ENCODE peak calls at places on chromosomes 1 and 21, in six cellular contexts. J is DND-41; C is CD4-positive, alpha-beta T cell; V is Caco-2; N is neural crest cell; M is OCI-LY7. W is an unnamed sample.

GRCh38 chr1:156640842-156641706 is 843 bp upstream of the BCAN start:
- DNase-seq in J (no peak), C (no peak), V (no peak), N (no peak), M (no peak), W (no peak)

GRCh38 chr1:207821464-207822045 is 69.7 kb downstream of the CD46 start:
- DNase-seq in J (no peak), C (no peak), V (no peak), N (no peak), M (no peak), W (no peak)

GRCh38 chr1:88566615-88567387 is 117.3 kb upstream of the PKN2 start:
- DNase-seq in J (no peak), C (no peak), V (no peak), N (no peak), M (no peak), W (no peak)

GRCh38 chr21:33761104-33762036 is 119.1 kb downstream of the ITSN1 start:
- DNase-seq in J (no peak), C (no peak), V (no peak), N (no peak), M (no peak), W (no peak)

GRCh38 chr21:14321042-14321441 is 61.9 kb downstream of the HSPA13 start:
- DNase-seq in J (no peak), C (no peak), V (no peak), N (no peak), M (no peak), W (no peak)

GRCh38 chr1:5985250-5985649 is 7.0 kb downstream of the NPHP4 start:
- DNase-seq in J (no peak), C (no peak), V (no peak), N (no peak), M (no peak), W (no peak)

GRCh38 chr1:184734972-184735371 is 19.7 kb downstream of the EDEM3 start:
- DNase-seq in J (no peak), C (no peak), V (no peak), N (no peak), M (no peak), W (no peak)

GRCh38 chr1:40350391-40350790 is 23.1 kb upstream of the SMAP2 start:
- DNase-seq in J (no peak), C (no peak), V (no peak), N (no peak), M (peak; percentile 54), W (no peak)

GRCh38 chr1:46168463-46168862 is 6.4 kb upstream of the TSPAN1 start:
- DNase-seq in J (no peak), C (no peak), V (no peak), N (no peak), M (no peak), W (no peak)

GRCh38 chr21:20720623-20721022 is 277.6 kb upstream of the NCAM2 start:
- DNase-seq in J (no peak), C (no peak), V (no peak), N (no peak), M (no peak), W (no peak)

GRCh38 chr1:230067871-230068814 is 1.1 kb downstream of the GALNT2 start:
- DNase-seq in J (no peak), C (no peak), V (no peak), N (peak; percentile 35), M (peak; percentile 38), W (no peak)
- TF ChIP-seq CTCF in J (peak; percentile 16), C (no peak), V (no peak), N (no peak), M (no peak), W (no peak)

DNA sequence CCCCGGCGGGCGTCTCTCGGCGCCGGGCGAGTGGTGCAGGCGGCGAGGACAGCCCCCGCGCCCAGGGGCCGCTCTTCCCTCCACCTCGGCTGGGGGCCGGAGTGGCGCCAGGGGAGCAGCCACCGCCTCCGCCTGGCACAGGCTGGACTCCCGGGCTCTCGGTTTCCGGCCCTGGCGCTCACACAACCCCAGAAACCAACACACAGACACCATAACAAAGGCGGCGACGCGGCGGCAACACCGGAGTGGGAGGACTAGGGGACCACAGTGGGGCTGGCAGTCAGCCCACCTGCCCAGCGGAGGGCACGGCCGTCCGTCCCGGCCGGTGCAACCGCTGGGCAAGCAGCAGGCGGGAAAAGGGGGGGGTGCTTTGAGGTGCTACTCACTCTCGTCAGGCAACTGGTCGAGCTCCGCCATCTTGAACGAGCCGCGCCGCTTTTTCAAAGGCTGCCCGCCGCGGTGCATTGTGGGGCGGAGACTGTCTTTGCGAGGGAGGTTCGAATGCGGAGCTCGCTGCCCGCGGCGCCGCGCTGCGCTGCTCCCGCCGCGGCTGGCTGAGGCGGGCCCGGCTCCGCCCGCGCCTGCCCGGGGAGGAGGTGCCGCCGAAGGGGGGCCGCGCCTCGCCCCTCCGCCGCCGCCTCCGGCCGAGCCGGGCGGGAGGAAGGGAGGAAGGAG is at the start of gene LIN9:
- DNase-seq in J (peak; percentile 94), C (peak; percentile 91), V (peak; percentile 94), N (peak; percentile 95), M (peak; percentile 95), W (peak; percentile 85)
- TF ChIP-seq CTCF in J (no peak), C (no peak), V (peak; percentile 0), N (peak; percentile 21), M (peak; percentile 24), W (no peak)

DNA sequence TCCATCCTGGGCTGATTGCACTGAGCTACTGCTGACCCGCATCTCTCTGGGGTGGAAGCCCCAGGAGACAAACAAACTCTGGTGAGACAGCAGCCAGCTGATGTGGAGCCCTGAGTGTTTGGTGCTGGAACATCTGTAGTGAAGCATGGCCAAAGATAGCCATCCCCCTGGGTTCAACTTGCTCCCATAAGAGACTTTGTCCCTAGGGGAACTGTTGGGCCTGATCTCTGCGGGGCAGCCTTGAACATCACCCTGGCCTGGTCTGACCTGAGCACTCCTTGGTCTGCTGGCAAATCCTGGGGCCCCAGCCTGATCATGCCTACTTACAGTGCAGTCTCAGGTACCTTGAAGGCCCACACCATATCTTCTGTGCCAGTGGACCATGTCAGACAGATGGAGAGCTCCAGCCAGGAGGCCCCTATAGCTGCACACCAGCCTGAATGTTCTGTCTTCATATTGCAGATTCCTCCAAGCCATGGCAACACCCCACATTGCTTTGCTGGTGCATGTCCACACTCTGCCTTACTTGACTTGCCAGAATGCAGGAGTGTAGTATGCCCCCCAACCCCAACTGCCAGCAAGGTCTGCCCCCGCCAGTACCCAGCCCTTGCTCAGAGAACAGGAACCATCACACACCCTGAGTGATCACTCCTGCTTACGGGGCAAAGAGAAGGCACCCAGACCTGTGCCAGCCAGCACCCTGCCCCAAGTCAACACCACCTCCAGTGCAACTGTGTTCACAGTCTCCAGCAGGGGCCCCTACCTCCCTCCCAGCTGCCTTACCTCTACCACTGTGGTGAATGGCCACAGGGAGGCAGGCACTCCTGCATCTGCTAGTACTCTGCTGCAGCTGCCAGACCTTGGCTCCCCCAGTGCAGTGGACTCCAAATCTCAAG is 690.5 kb upstream of the NR5A2 start:
- DNase-seq in J (peak; percentile 13), C (no peak), V (no peak), N (no peak), M (no peak), W (no peak)
- TF ChIP-seq CTCF in J (peak; percentile 37), C (no peak), V (no peak), N (no peak), M (peak; percentile 9), W (no peak)

DNA sequence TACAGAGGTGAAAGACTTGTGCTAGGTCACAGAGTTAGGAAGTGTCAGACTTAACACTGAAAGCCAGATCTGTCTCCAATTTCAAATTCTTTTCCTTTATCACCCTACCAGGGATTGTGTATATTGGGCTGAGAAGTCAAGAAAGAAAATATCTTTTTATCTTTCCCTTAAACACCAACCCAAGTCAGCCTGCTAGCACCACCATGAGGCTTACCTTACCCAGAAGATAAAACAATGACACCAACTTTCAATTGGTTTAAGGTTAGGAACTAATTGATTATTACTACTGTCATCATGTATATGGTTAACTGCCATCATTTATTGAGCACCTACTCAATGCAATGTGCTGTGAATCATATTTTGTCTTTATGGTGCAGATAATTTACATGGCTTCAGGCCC is 178.9 kb upstream of the FOXD3 start:
- DNase-seq in J (no peak), C (no peak), V (no peak), N (no peak), M (no peak), W (no peak)
- TF ChIP-seq CTCF in J (no peak), C (no peak), V (no peak), N (no peak), M (no peak), W (no peak)

GRCh38 chr1:205642679-205643307 is 11.0 kb upstream of the ELK4 start:
- DNase-seq in J (no peak), C (no peak), V (no peak), N (no peak), M (no peak), W (no peak)
- TF ChIP-seq CTCF in J (no peak), C (no peak), V (no peak), N (no peak), M (no peak), W (no peak)

GRCh38 chr1:14366361-14367018 is 232.0 kb upstream of the KAZN start:
- DNase-seq in J (no peak), C (no peak), V (no peak), N (peak; percentile 18), M (no peak), W (no peak)
- TF ChIP-seq CTCF in J (no peak), C (no peak), V (no peak), N (no peak), M (peak; percentile 37), W (no peak)

GRCh38 chr21:46099476-46099875 is 1.6 kb downstream of the COL6A2 start:
- DNase-seq in J (no peak), C (no peak), V (peak; percentile 35), N (no peak), M (no peak), W (peak; percentile 22)
- TF ChIP-seq CTCF in J (no peak), C (no peak), V (no peak), N (no peak), M (no peak), W (no peak)

GRCh38 chr21:39788383-39788782 is 43.4 kb downstream of the IGSF5 start:
- DNase-seq in J (no peak), C (no peak), V (peak; percentile 92), N (peak; percentile 70), M (no peak), W (peak; percentile 23)
- TF ChIP-seq CTCF in J (peak; percentile 33), C (no peak), V (peak; percentile 98), N (peak; percentile 94), M (no peak), W (peak; percentile 20)

GRCh38 chr1:183308719-183309118 is 109.5 kb downstream of the NMNAT2 start:
- DNase-seq in J (no peak), C (no peak), V (no peak), N (no peak), M (no peak), W (no peak)

GRCh38 chr1:183303901-183304300 is 114.3 kb downstream of the NMNAT2 start:
- DNase-seq in J (no peak), C (no peak), V (no peak), N (no peak), M (no peak), W (no peak)

GRCh38 chr1:183304466-183305122 is 113.6 kb downstream of the NMNAT2 start:
- DNase-seq in J (no peak), C (no peak), V (peak; percentile 61), N (no peak), M (no peak), W (no peak)

GRCh38 chr1:183303325-183303645 is 114.9 kb downstream of the NMNAT2 start:
- DNase-seq in J (no peak), C (no peak), V (no peak), N (no peak), M (no peak), W (no peak)

GRCh38 chr1:183306317-183307042 is 111.7 kb downstream of the NMNAT2 start:
- DNase-seq in J (no peak), C (no peak), V (no peak), N (no peak), M (peak; percentile 55), W (no peak)
- TF ChIP-seq CTCF in J (peak; percentile 45), C (peak; percentile 21), V (peak; percentile 20), N (peak; percentile 43), M (peak; percentile 77), W (no peak)